ENCODE peak calls at places on chromosomes 4 and X, in eight cellular contexts. D is H9, P is GM20000, G is MCF 10A, L is astrocyte of the spinal cord, S is dorsolateral prefrontal cortex, H is PC-3, T is neural crest cell. V is an unnamed sample.

GRCh38 chrX:109440475-109440874 is 41.4 kb downstream of the GUCY2F start:
- DNase-seq in T (no peak), L (peak), G (no peak), H (no peak), D (no peak), P (peak), S (no peak), V (no peak)

GRCh38 chrX:150587585-150588503 is 19.4 kb downstream of the MTM1 start:
- DNase-seq in L (no peak), D (no peak), T (no peak), S (no peak), H (peak), P (peak), G (peak), V (no peak)

GRCh38 chr4:142293536-142293935 is 552.6 kb downstream of the INPP4B start:
- DNase-seq in L (peak), P (no peak), S (no peak), D (no peak), H (peak), G (no peak), T (no peak), V (no peak)

GRCh38 chr4:763922-764321 is 58.3 kb downstream of the PCGF3 start:
- DNase-seq in S (no peak), P (no peak), G (no peak), T (no peak), D (no peak), H (no peak), L (no peak), V (no peak)

GRCh38 chrX:63436865-63437264 is 85.7 kb upstream of the SPIN4 start:
- DNase-seq in H (no peak), T (no peak), D (no peak), P (no peak), S (no peak), L (no peak), G (no peak), V (no peak)

GRCh38 chr4:8410641-8411271 is 29.8 kb downstream of the ACOX3 start:
- DNase-seq in T (peak), D (peak), S (peak), H (peak), L (peak), G (peak), P (no peak), V (peak)

GRCh38 chr4:69167300-69167699 is 47.2 kb downstream of the UGT2B11 start:
- DNase-seq in H (no peak), P (no peak), D (no peak), L (no peak), G (no peak), S (no peak), T (no peak), V (no peak)

GRCh38 chr4:60201052-60201673 is 999.0 kb upstream of the ADGRL3 start:
- DNase-seq in P (peak), H (peak), L (peak), S (peak), D (peak), T (peak), G (peak), V (peak)

GRCh38 chr4:190014771-190015537 is 12.1 kb downstream of the FRG2 start:
- DNase-seq in T (no peak), L (no peak), H (no peak), P (peak), G (no peak), D (peak), S (no peak), V (no peak)

GRCh38 chrX:19046343-19047215 is 62.7 kb upstream of the PHKA2 start:
- DNase-seq in T (no peak), P (no peak), G (peak), D (no peak), S (no peak), L (peak), H (peak), V (no peak)

GRCh38 chr4:173530326-173531062 is 465 bp upstream of the HAND2 start:
- DNase-seq in S (no peak), L (no peak), H (no peak), T (no peak), P (no peak), G (no peak), D (no peak), V (no peak)

GRCh38 chr4:138870739-138871633 is 144.6 kb upstream of the NOCT start:
- DNase-seq in S (peak), L (peak), D (peak), P (peak), T (peak), G (peak), H (peak), V (peak)

GRCh38 chrX:135931644-135932487 is 38.4 kb downstream of the SAGE1 start:
- DNase-seq in T (peak), D (peak), S (peak), H (peak), P (peak), G (peak), L (peak), V (peak)

GRCh38 chrX:13894888-13895564 is 78.1 kb upstream of the GPM6B start:
- DNase-seq in D (no peak), L (no peak), G (peak), P (no peak), S (no peak), T (no peak), H (peak), V (no peak)

GRCh38 chr4:79042079-79042674 is 102.9 kb upstream of the PAQR3 start:
- DNase-seq in H (peak), S (no peak), T (no peak), L (peak), P (peak), D (no peak), G (peak), V (no peak)

GRCh38 chrX:150792949-150793527 is 99.8 kb downstream of the MTMR1 start:
- DNase-seq in H (no peak), T (no peak), P (no peak), G (no peak), D (no peak), L (no peak), S (no peak), V (no peak)

GRCh38 chr4:138050601-138051000 is 191.5 kb downstream of the SLC7A11 start:
- DNase-seq in T (no peak), L (peak), D (peak), H (no peak), P (no peak), G (peak), S (no peak), V (no peak)

GRCh38 chr4:170868191-170868590 is 778.4 kb upstream of the AADAT start:
- DNase-seq in L (no peak), G (peak), H (peak), P (no peak), T (no peak), S (no peak), D (no peak), V (no peak)

GRCh38 chrX:13646154-13646549 is 6.8 kb upstream of the TCEANC start:
- DNase-seq in P (peak), T (peak), L (peak), S (peak), D (peak), H (peak), G (peak), V (peak)

GRCh38 chr4:138241281-138242075 is 671 bp downstream of the SLC7A11 start:
- DNase-seq in P (no peak), S (no peak), G (peak), T (no peak), D (no peak), H (peak), L (peak), V (no peak)

GRCh38 chr4:140755811-140756291 is 334 bp downstream of the TBC1D9 start:
- DNase-seq in D (peak), S (peak), P (peak), H (no peak), L (peak), G (peak), T (peak), V (peak)

GRCh38 chrX:107628662-107629532 is 587 bp downstream of the PRPS1 start:
- DNase-seq in P (peak), D (peak), H (peak), S (peak), T (peak), G (peak), L (peak), V (peak)

GRCh38 chr4:30716158-30716557 is 4.0 kb upstream of the PCDH7 start:
- DNase-seq in T (no peak), P (peak), D (no peak), G (peak), S (no peak), L (peak), H (peak), V (no peak)
- TF ChIP-seq CTCF in T (peak), P (peak), D (peak), G (peak), S (peak), L (peak), H (peak), V (peak)

DNA sequence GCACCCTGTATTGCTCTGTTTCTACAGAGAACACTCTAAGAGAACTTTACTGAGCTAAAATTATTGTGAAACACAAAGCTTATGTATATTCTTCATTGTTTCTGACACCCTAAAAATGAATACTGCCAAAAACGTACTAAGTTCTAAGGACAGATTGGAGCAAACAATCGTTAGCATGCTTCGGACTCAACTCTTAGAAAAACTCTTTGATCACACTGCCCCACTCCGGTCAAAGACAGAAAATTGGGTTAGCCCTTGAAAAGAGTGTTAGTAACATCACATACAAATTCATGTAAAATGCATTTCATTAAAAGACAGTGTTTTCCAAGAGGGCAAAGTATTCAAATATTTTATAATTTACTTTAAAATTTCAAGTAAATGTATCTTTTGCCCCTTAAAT is 177.4 kb downstream of the DCHS2 start:
- DNase-seq in D (no peak), P (no peak), G (peak), T (no peak), S (no peak), H (peak), L (peak), V (no peak)
- TF ChIP-seq CTCF in D (peak), P (no peak), G (peak), T (peak), S (peak), H (peak), L (peak), V (peak)

GRCh38 chr4:89587364-89587763 is 249.6 kb downstream of the SNCA start:
- DNase-seq in S (no peak), G (no peak), L (no peak), H (no peak), P (no peak), D (no peak), T (no peak), V (no peak)

GRCh38 chr4:89590102-89590501 is 246.9 kb downstream of the SNCA start:
- DNase-seq in T (no peak), G (no peak), D (no peak), P (no peak), S (no peak), L (no peak), H (no peak), V (no peak)

GRCh38 chr4:89588366-89588765 is 248.6 kb downstream of the SNCA start:
- DNase-seq in P (no peak), H (no peak), D (no peak), S (no peak), T (no peak), G (no peak), L (no peak), V (no peak)

GRCh38 chr4:89586318-89586717 is 250.6 kb downstream of the SNCA start:
- DNase-seq in L (no peak), S (no peak), P (no peak), D (no peak), G (no peak), T (no peak), H (no peak), V (no peak)

GRCh38 chr4:89586864-89587263 is 250.1 kb downstream of the SNCA start:
- DNase-seq in L (peak), S (no peak), T (no peak), G (peak), H (peak), D (no peak), P (no peak), V (no peak)
- TF ChIP-seq CTCF in L (peak), S (peak), T (peak), G (peak), H (peak), D (peak), P (no peak), V (peak)

GRCh38 chr4:135917016-135917415 is 1615.3 kb downstream of the PCDH18 start:
- DNase-seq in G (peak), D (no peak), L (peak), S (no peak), T (no peak), H (no peak), P (no peak), V (no peak)
- TF ChIP-seq CTCF in G (no peak), D (no peak), L (no peak), S (no peak), T (no peak), H (no peak), P (no peak), V (no peak)

DNA sequence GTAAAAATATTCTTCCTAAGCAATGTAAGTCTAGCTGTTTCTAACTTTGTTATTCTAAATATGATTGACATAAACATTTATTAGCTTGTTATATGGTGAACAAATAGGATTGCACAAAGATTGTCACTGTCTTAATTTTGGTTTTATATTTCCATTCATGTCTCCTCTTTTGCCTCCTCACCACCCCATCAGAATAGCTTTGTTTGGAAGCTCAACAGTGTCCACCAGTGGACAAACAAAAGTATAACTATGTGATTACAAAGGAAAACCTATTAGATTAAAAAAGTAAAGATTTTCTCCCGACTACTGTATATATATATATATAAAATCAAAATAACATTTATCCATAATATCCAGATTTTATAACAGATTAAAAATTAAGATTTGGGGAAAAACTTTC is 468.2 kb downstream of the ZIC3 start:
- DNase-seq in T (no peak), D (no peak), L (peak), H (peak), P (no peak), S (no peak), G (peak), V (no peak)
- TF ChIP-seq CTCF in T (peak), D (peak), L (peak), H (peak), P (no peak), S (peak), G (no peak), V (peak)

GRCh38 chr4:5307928-5308327 is 256.6 kb downstream of the STK32B start:
- DNase-seq in L (no peak), P (no peak), G (no peak), H (peak), S (no peak), T (no peak), D (no peak), V (no peak)
- TF ChIP-seq CTCF in L (no peak), P (no peak), G (no peak), H (peak), S (no peak), T (no peak), D (peak), V (no peak)

DNA sequence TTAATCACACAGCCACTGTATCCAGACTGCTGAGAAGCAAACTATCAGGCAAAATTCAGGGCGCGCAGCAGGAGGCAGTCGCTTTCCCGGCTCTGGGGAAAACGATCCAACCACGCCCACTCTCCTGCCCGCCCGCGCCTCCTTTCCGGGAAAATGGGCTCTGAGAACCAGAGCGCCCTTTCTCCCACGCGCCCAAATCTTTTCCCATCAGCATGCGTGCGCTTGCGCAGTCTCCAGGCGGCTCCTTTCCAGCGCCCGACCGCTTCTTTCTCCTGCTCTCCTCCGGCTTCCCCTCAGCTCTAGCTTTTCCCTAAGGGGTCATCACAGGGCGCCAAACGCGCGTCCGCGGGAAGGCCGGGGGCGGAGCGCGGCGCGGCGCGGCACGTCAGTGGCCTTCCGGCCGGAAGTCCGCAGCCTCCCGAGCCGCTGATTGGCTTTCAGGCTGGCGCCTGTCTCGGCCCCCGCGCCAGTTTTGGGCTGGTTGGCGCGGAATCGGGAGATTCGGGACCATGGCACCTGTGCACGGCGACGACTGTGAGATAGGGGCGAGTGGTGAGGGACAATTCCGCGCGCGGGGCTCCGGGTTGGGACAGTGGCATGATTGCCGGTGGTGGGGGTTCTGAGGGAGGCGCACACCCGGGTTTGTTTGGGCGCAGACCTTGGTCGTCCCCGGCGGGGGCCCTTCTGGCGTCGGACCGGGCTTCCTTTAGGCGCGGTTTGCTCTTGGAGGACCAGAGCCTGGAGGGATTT is at the start of gene POLA1:
- DNase-seq in S (peak), L (peak), H (peak), P (peak), T (peak), G (peak), D (peak), V (peak)
- TF ChIP-seq CTCF in S (peak), L (no peak), H (peak), P (no peak), T (no peak), G (no peak), D (no peak), V (peak)

DNA sequence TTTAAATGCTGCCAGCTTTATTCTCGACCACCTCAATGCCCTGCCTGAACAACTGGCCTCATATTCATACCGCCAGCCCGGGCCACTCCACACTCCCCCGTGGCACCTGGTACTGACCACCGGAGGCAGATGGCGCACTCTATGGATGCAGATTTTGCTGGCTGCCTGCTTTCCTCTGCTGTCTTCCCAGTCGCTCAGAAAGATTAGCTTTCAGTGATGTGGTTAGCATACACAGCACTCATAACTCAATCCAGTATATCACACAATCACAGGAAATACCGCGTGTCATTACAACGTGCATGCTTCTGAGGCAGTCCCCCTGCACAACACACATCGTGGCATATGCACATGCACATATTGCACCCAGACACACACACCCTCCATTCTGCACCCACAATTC is 147.2 kb upstream of the BCOR start:
- DNase-seq in T (no peak), H (no peak), P (no peak), L (no peak), S (no peak), D (no peak), G (no peak), V (no peak)
- TF ChIP-seq CTCF in T (no peak), H (no peak), P (no peak), L (no peak), S (no peak), D (no peak), G (no peak), V (no peak)

GRCh38 chrX:153688900-153689590 is 1.3 kb downstream of the SLC6A8 start:
- DNase-seq in D (no peak), H (peak), S (peak), P (no peak), T (no peak), L (peak), G (peak), V (no peak)

GRCh38 chrX:153688534-153688899 is 791 bp downstream of the SLC6A8 start:
- DNase-seq in L (no peak), H (no peak), G (no peak), P (no peak), D (no peak), T (no peak), S (no peak), V (no peak)

GRCh38 chrX:153688071-153688470 is 345 bp downstream of the SLC6A8 start:
- DNase-seq in L (no peak), S (no peak), T (no peak), G (no peak), H (no peak), D (no peak), P (no peak), V (no peak)

GRCh38 chrX:153690466-153690865 is 2.7 kb downstream of the SLC6A8 start:
- DNase-seq in G (no peak), T (no peak), L (no peak), S (no peak), D (no peak), P (no peak), H (no peak), V (no peak)

GRCh38 chrX:153689654-153690465 is 2.1 kb downstream of the SLC6A8 start:
- DNase-seq in D (peak), P (no peak), G (peak), S (no peak), H (peak), L (no peak), T (no peak), V (no peak)
- TF ChIP-seq CTCF in D (peak), P (no peak), G (no peak), S (no peak), H (peak), L (peak), T (peak), V (peak)

DNA sequence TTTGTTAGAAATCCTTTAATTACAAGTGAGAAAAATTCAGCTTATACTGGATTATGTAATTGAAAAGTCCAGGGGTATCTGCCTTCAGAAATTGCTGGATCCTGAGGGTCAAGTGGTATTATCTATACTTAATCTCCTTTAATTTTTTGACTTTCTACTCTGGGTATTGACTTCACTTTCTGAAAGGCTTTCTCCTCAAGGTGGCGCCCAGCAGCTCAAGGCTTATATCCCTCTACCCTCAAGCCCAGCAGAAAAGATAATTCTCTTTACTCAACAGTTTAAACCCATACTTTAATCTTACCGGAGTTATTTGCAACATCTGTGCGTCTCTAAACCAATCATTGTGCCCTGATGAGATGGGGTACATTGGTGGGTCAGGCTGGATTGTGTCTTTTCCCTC is 129.5 kb downstream of the LARP7 start:
- DNase-seq in L (peak), D (no peak), P (peak), S (peak), T (peak), G (peak), H (peak), V (no peak)
- TF ChIP-seq CTCF in L (peak), D (peak), P (no peak), S (peak), T (peak), G (peak), H (peak), V (peak)